ENCODE peak calls at places on chromosomes 6 and 20, in six cellular contexts. F is HCT116, E is fibroblast of pulmonary artery, M is tibial artery, Z is MM.1S, U is GM06990. W is an unnamed sample.
A peak's percentile ranks its signal among the peaks of the same experiment; 100 is the strongest.

GRCh38 chr20:23141450-23142161 is 55.5 kb upstream of the CD93 start:
- DNase-seq in F (no peak), E (no peak), M (peak; percentile 43), Z (no peak), U (no peak), W (no peak)

GRCh38 chr6:16737926-16738325 is 23.3 kb downstream of the ATXN1 start:
- DNase-seq in F (no peak), E (no peak), M (no peak), Z (no peak), U (no peak), W (no peak)

GRCh38 chr20:57619053-57619831 is 984 bp downstream of the ZBP1 start:
- DNase-seq in F (no peak), E (no peak), M (peak; percentile 67), Z (peak; percentile 89), U (peak; percentile 87), W (peak; percentile 93)

GRCh38 chr6:23266536-23266935 is 697.2 kb downstream of the HDGFL1 start:
- DNase-seq in F (no peak), E (no peak), M (no peak), Z (no peak), U (no peak), W (no peak)

GRCh38 chr20:3763691-3764601 is 3.6 kb downstream of the ADISSP start:
- DNase-seq in F (no peak), E (no peak), M (no peak), Z (no peak), U (no peak), W (no peak)

GRCh38 chr6:87925373-87926060 is 122.1 kb upstream of the SPACA1 start:
- DNase-seq in F (no peak), E (no peak), M (no peak), Z (peak; percentile 90), U (peak; percentile 88), W (peak; percentile 90)

GRCh38 chr6:136180729-136181128 is 69.4 kb downstream of the MTFR2 start:
- DNase-seq in F (no peak), E (no peak), M (no peak), Z (no peak), U (no peak), W (no peak)

GRCh38 chr6:159727717-159728440 is 573 bp downstream of the WTAP start:
- DNase-seq in F (no peak), E (peak; percentile 35), M (no peak), Z (peak; percentile 8), U (no peak), W (peak; percentile 71)

GRCh38 chr20:47704746-47705496 is 80.4 kb downstream of the SULF2 start:
- DNase-seq in F (no peak), E (peak; percentile 61), M (no peak), Z (no peak), U (no peak), W (no peak)

GRCh38 chr6:157302761-157303160 is 20.6 kb downstream of the TMEM242 start:
- DNase-seq in F (no peak), E (no peak), M (no peak), Z (peak; percentile 11), U (no peak), W (no peak)

GRCh38 chr6:111651185-111652034 is 45.7 kb upstream of the TRAF3IP2 start:
- DNase-seq in F (no peak), E (no peak), M (no peak), Z (no peak), U (no peak), W (no peak)

GRCh38 chr20:20743511-20744169 is 31.2 kb upstream of the RALGAPA2 start:
- DNase-seq in F (no peak), E (peak; percentile 69), M (peak; percentile 79), Z (no peak), U (no peak), W (no peak)

GRCh38 chr6:3032986-3033385 is 33.3 kb downstream of the NQO2 start:
- DNase-seq in F (no peak), E (peak; percentile 17), M (no peak), Z (no peak), U (no peak), W (no peak)

GRCh38 chr6:11851405-11851804 is 72.8 kb upstream of the ADTRP start:
- DNase-seq in F (no peak), E (no peak), M (no peak), Z (no peak), U (peak; percentile 38), W (peak; percentile 86)

GRCh38 chr6:40874495-40874894 is 164.5 kb downstream of the UNC5CL start:
- DNase-seq in F (no peak), E (no peak), M (no peak), Z (no peak), U (no peak), W (no peak)

GRCh38 chr6:163662604-163663225 is 248.2 kb downstream of the QKI start:
- DNase-seq in F (no peak), E (no peak), M (no peak), Z (no peak), U (no peak), W (no peak)

GRCh38 chr6:159499034-159499433 is 194.0 kb downstream of the SOD2 start:
- DNase-seq in F (no peak), E (no peak), M (no peak), Z (no peak), U (no peak), W (no peak)

GRCh38 chr6:153090241-153090930 is 40.7 kb downstream of the RGS17 start:
- DNase-seq in F (peak; percentile 13), E (peak; percentile 93), M (no peak), Z (peak; percentile 18), U (no peak), W (no peak)

GRCh38 chr6:7249391-7249790 is 63.6 kb downstream of the SSR1 start:
- DNase-seq in F (no peak), E (no peak), M (no peak), Z (no peak), U (no peak), W (no peak)

GRCh38 chr6:52390361-52390727 is 28.4 kb downstream of the PAQR8 start:
- DNase-seq in F (peak; percentile 45), E (peak; percentile 62), M (no peak), Z (peak; percentile 76), U (no peak), W (peak; percentile 82)

GRCh38 chr20:58893355-58894151 is 41.0 kb downstream of the GNAS start:
- DNase-seq in F (no peak), E (no peak), M (no peak), Z (no peak), U (no peak), W (peak; percentile 53)

GRCh38 chr20:13554706-13555105 is 84.0 kb downstream of the TASP1 start:
- DNase-seq in F (no peak), E (peak; percentile 14), M (no peak), Z (no peak), U (no peak), W (no peak)

GRCh38 chr6:159973951-159974350 is 5.1 kb downstream of the IGF2R start:
- DNase-seq in F (no peak), E (peak; percentile 67), M (no peak), Z (peak; percentile 60), U (no peak), W (peak; percentile 64)

GRCh38 chr20:32203556-32204484 is 3.7 kb downstream of the PLAGL2 start:
- DNase-seq in F (no peak), E (peak; percentile 73), M (no peak), Z (no peak), U (no peak), W (no peak)

DNA sequence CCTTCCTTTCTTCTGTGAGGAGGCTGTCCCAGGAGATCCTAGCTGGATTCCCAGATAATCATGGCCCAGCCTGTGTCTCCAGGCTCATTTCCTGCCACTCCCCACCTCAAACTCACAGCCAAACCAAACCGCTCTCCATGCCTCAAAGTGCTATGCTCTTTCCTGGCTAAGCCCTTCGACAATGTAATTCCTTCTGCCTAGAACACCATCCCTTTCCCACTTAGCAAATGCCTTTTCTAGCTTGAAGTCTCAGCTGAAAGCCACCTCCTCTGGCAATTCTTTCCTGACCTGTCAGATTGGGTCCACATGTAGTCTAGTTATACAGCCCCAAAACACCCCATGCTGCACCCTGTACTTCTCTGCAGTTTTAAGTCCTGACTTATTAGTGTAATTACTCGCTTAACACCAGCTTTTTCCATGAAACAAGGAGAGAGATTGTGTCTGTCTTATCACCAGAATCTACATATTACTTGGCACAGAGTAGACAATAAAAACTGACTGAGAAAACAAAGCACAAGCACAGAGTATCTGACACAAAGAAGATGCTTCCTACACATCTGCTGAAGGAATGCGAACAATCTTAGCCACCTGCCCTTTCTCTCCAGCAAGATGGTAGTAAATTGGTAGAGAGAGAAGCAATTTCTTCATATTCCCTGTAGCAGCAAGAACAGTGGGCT is 5.4 kb downstream of the TRIM26 start:
- DNase-seq in F (no peak), E (peak; percentile 28), M (no peak), Z (no peak), U (no peak), W (no peak)
- H3K4me3 ChIP-seq in F (no peak overlapping the region), E (no peak overlapping the region), M (no peak overlapping the region), Z (no peak overlapping the region), U (no peak overlapping the region), W (no peak overlapping the region)

GRCh38 chr6:79810153-79810806 is 137.1 kb downstream of the ELOVL4 start:
- DNase-seq in F (no peak), E (no peak), M (no peak), Z (no peak), U (no peak), W (no peak)
- H3K4me3 ChIP-seq in F (no peak overlapping the region), E (no peak overlapping the region), M (no peak overlapping the region), Z (no peak overlapping the region), U (no peak overlapping the region), W (no peak overlapping the region)

GRCh38 chr6:167990016-167990945 is 7.2 kb upstream of the KIF25 start:
- DNase-seq in F (no peak), E (no peak), M (no peak), Z (no peak), U (no peak), W (peak; percentile 15)

GRCh38 chr6:167985911-167986595 is 11.4 kb upstream of the KIF25 start:
- DNase-seq in F (no peak), E (no peak), M (no peak), Z (no peak), U (no peak), W (no peak)

GRCh38 chr6:167987811-167988495 is 9.5 kb upstream of the KIF25 start:
- DNase-seq in F (no peak), E (no peak), M (no peak), Z (no peak), U (no peak), W (no peak)

GRCh38 chr6:167987396-167987795 is 10.1 kb upstream of the KIF25 start:
- DNase-seq in F (no peak), E (no peak), M (no peak), Z (no peak), U (no peak), W (no peak)

GRCh38 chr6:167988945-167989841 is 8.3 kb upstream of the KIF25 start:
- DNase-seq in F (no peak), E (no peak), M (no peak), Z (no peak), U (no peak), W (no peak)
- H3K4me3 ChIP-seq in F (no peak overlapping the region), E (no peak overlapping the region), M (no peak overlapping the region), Z (no peak overlapping the region), U (no peak overlapping the region), W (no peak overlapping the region)

GRCh38 chr20:44583179-44583578 is 800 bp downstream of the PKIG start:
- DNase-seq in F (no peak), E (no peak), M (no peak), Z (no peak), U (no peak), W (no peak)

GRCh38 chr20:44586986-44587980 is 4.9 kb downstream of the PKIG start:
- DNase-seq in F (no peak), E (no peak), M (no peak), Z (no peak), U (no peak), W (no peak)

GRCh38 chr20:44586289-44586911 is 4.0 kb downstream of the PKIG start:
- DNase-seq in F (no peak), E (no peak), M (no peak), Z (no peak), U (peak; percentile 79), W (peak; percentile 93)

GRCh38 chr20:44584103-44584690 is 1.8 kb downstream of the PKIG start:
- DNase-seq in F (no peak), E (no peak), M (no peak), Z (no peak), U (no peak), W (no peak)

GRCh38 chr20:44585042-44585968 is 2.9 kb downstream of the PKIG start:
- DNase-seq in F (no peak), E (no peak), M (no peak), Z (no peak), U (no peak), W (peak; percentile 73)
- H3K4me3 ChIP-seq in F (no peak overlapping the region), E (no peak overlapping the region), M (peak overlapping the region; percentile 47), Z (no peak overlapping the region), U (peak overlapping the region; percentile 36), W (peak overlapping the region; percentile 14)